ENCODE peak calls at places on chromosomes 16 and 17, in ten cellular contexts. X is A549, C is cardiac muscle cell, O is neural crest cell, S is AG04450, W is fibroblast of the aortic adventitia, K is transverse colon, M is endothelial cell, A is GM13977, V is ovary. T is an unnamed sample.
A peak's percentile ranks its signal among the peaks of the same experiment; 100 is the strongest.

GRCh38 chr17:79872762-79873161 is 33.5 kb upstream of the CBX4 start:
- DNase-seq in X (no peak), C (no peak), O (no peak), S (no peak), W (no peak), K (no peak), M (no peak), A (no peak), V (no peak), T (no peak)

GRCh38 chr16:52873997-52874500 is 178.6 kb downstream of the CHD9NB start:
- DNase-seq in X (no peak), C (no peak), O (no peak), S (no peak), W (no peak), K (no peak), M (no peak), A (no peak), V (no peak), T (no peak)

GRCh38 chr16:86303787-86304685 is 206.3 kb upstream of the FOXF1 start:
- DNase-seq in X (no peak), C (no peak), O (no peak), S (no peak), W (peak; percentile 26), K (peak; percentile 43), M (no peak), A (no peak), V (no peak), T (no peak)

GRCh38 chr16:55944377-55944802 is 69.2 kb upstream of the CES5A start:
- DNase-seq in X (peak; percentile 36), C (peak; percentile 78), O (peak; percentile 81), S (peak; percentile 30), W (peak; percentile 86), K (peak; percentile 61), M (peak; percentile 76), A (peak; percentile 20), V (peak; percentile 68), T (peak; percentile 37)

GRCh38 chr17:55409030-55409800 is 12.4 kb downstream of the MMD start:
- DNase-seq in X (no peak), C (no peak), O (no peak), S (no peak), W (no peak), K (no peak), M (no peak), A (no peak), V (no peak), T (no peak)

GRCh38 chr17:68794636-68795503 is 160.3 kb downstream of the ABCA8 start:
- DNase-seq in X (no peak), C (no peak), O (peak; percentile 22), S (peak; percentile 26), W (peak; percentile 87), K (no peak), M (no peak), A (no peak), V (peak; percentile 54), T (peak; percentile 53)

GRCh38 chr17:45227101-45227591 is 5.5 kb downstream of the FMNL1 start:
- DNase-seq in X (no peak), C (no peak), O (no peak), S (no peak), W (no peak), K (peak; percentile 66), M (no peak), A (no peak), V (no peak), T (no peak)

GRCh38 chr16:74850027-74850426 is 75.4 kb upstream of the FA2H start:
- DNase-seq in X (no peak), C (no peak), O (no peak), S (no peak), W (no peak), K (no peak), M (no peak), A (no peak), V (no peak), T (no peak)

GRCh38 chr17:15263206-15263579 is 1.9 kb downstream of the PMP22 start:
- DNase-seq in X (peak; percentile 73), C (peak; percentile 51), O (no peak), S (peak; percentile 60), W (peak; percentile 97), K (peak; percentile 77), M (peak; percentile 55), A (no peak), V (peak; percentile 90), T (peak; percentile 75)

GRCh38 chr17:15266325-15266950 is 1.3 kb upstream of the PMP22 start:
- DNase-seq in X (no peak), C (no peak), O (no peak), S (no peak), W (no peak), K (no peak), M (no peak), A (no peak), V (no peak), T (no peak)

GRCh38 chr17:15263680-15264079 is 1.4 kb downstream of the PMP22 start:
- DNase-seq in X (no peak), C (no peak), O (no peak), S (no peak), W (no peak), K (no peak), M (no peak), A (no peak), V (no peak), T (no peak)

GRCh38 chr17:15264542-15264941 is 584 bp downstream of the PMP22 start:
- DNase-seq in X (no peak), C (no peak), O (no peak), S (no peak), W (no peak), K (peak; percentile 83), M (no peak), A (no peak), V (no peak), T (no peak)

GRCh38 chr17:15265131-15265530 is at the start of gene PMP22:
- DNase-seq in X (no peak), C (no peak), O (no peak), S (no peak), W (peak; percentile 69), K (peak; percentile 24), M (no peak), A (no peak), V (no peak), T (no peak)
- TF ChIP-seq CTCF in X (no peak), C (no peak), O (no peak), S (no peak), W (peak; percentile 52), K (no peak), M (no peak), A (no peak), V (no peak), T (no peak)

DNA sequence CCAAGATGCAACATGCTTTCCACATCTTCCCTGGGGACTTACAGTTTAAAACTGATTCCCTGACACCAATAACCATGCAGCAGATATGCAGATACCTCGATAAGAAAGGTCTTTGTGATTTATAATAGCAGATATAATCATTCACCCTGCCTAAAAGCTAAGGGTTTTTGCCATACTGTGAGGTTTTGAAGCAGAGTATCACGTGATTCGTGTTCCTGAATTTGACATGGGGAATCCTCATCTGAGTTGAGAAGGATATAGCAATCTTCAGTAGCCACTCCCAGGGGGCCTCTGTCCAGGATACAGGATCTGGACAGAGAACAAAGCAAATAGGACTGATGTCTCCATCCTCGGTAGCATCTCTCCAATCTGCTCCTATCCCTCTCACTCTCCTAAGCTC is 79.1 kb upstream of the SDK2 start:
- DNase-seq in X (no peak), C (no peak), O (no peak), S (no peak), W (no peak), K (no peak), M (no peak), A (no peak), V (no peak), T (no peak)
- TF ChIP-seq CTCF in X (no peak), C (no peak), O (no peak), S (no peak), W (no peak), K (no peak), M (no peak), A (no peak), V (no peak), T (no peak)

GRCh38 chr17:76125922-76126321 is 15.1 kb downstream of the FOXJ1 start:
- DNase-seq in X (no peak), C (no peak), O (no peak), S (no peak), W (no peak), K (no peak), M (no peak), A (no peak), V (no peak), T (no peak)

GRCh38 chr17:76123127-76123499 is 17.9 kb downstream of the FOXJ1 start:
- DNase-seq in X (no peak), C (no peak), O (no peak), S (no peak), W (no peak), K (no peak), M (no peak), A (no peak), V (no peak), T (no peak)

GRCh38 chr17:76123749-76124581 is 17.1 kb downstream of the FOXJ1 start:
- DNase-seq in X (no peak), C (no peak), O (no peak), S (no peak), W (no peak), K (no peak), M (no peak), A (peak; percentile 24), V (no peak), T (no peak)

GRCh38 chr17:76125391-76125675 is 15.7 kb downstream of the FOXJ1 start:
- DNase-seq in X (no peak), C (no peak), O (no peak), S (no peak), W (no peak), K (no peak), M (no peak), A (no peak), V (no peak), T (no peak)

DNA sequence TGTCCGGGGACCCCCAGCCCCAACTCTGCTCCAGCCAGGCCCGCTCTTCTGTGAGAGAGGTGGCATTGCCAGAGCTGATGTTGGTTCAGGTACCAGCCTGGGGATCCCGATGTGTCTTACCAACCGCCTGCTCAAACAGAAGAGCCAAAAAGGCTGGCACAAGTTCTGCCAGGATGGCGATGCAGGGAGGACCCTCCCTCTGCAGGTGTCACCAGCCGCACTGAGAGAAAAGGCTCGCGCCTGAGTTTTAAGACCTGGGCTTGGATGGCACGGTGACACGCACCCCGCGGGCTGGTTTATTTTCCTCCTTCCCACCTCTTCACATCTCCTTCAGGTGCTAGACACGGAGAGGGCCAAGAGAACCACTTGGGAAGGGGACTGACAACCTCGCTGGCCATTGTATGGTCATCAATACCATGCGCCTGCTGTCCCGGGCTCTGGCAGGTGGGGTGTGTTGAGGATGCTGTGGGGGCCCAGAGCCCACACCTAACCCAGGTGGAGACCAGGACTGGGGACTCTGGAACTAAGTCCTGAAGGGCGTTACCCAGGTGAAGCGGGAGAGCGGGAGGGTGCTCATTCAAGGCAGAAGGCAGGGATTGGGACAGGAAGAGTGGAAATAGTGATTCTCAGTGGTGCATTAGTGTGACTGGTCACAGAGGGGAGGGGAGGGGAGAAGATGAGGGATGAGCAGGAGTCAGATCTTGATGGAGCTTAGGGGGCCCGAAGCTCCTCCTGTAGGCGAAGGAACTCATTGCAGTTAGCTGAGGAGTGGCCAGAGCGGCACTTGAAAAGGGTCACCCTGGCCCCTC is 16.3 kb downstream of the FOXJ1 start:
- DNase-seq in X (peak; percentile 76), C (no peak), O (no peak), S (no peak), W (no peak), K (no peak), M (no peak), A (peak; percentile 9), V (no peak), T (no peak)
- TF ChIP-seq CTCF in X (no peak), C (peak; percentile 41), O (peak; percentile 38), S (peak; percentile 44), W (peak; percentile 12), K (no peak), M (no peak), A (no peak), V (no peak), T (no peak)

GRCh38 chr16:84484579-84485254 is 19.7 kb downstream of the MEAK7 start:
- DNase-seq in X (peak; percentile 47), C (peak; percentile 62), O (peak; percentile 69), S (peak; percentile 36), W (peak; percentile 69), K (peak; percentile 55), M (peak; percentile 58), A (peak; percentile 58), V (peak; percentile 84), T (no peak)
- TF ChIP-seq CTCF in X (peak; percentile 85), C (peak; percentile 83), O (peak; percentile 95), S (peak; percentile 82), W (peak; percentile 76), K (peak; percentile 69), M (peak; percentile 69), A (peak; percentile 38), V (peak; percentile 83), T (peak; percentile 66)